ENCODE peak calls at places on chromosomes 3 and 15, in five cellular contexts. One of them, this sample, is unnamed.

GRCh38 chr3:110318108-110318507 is 753.5 kb upstream of the NECTIN3 start:
- DNase-seq in NCI-H510A treated with DMSO at 0.1 percent for 48 hours: no peak
- DNase-seq in GM20000: no peak
- DNase-seq in A172: peak; percentile 52
- DNase-seq in M059J: peak; percentile 76
- DNase-seq in this sample: no peak

GRCh38 chr3:50617096-50617791 is at the start of gene MAPKAPK3:
- DNase-seq in NCI-H510A treated with DMSO at 0.1 percent for 48 hours: no peak
- DNase-seq in GM20000: no peak
- DNase-seq in A172: no peak
- DNase-seq in M059J: peak; percentile 28
- DNase-seq in this sample: no peak

GRCh38 chr15:52247032-52247431 is 48.6 kb downstream of the MYO5C start:
- DNase-seq in NCI-H510A treated with DMSO at 0.1 percent for 48 hours: no peak
- DNase-seq in GM20000: no peak
- DNase-seq in A172: no peak
- DNase-seq in M059J: peak; percentile 85
- DNase-seq in this sample: no peak

GRCh38 chr3:4531478-4532025 is 38.4 kb downstream of the ITPR1 start:
- DNase-seq in NCI-H510A treated with DMSO at 0.1 percent for 48 hours: no peak
- DNase-seq in GM20000: no peak
- DNase-seq in A172: peak; percentile 33
- DNase-seq in M059J: peak; percentile 58
- DNase-seq in this sample: no peak

GRCh38 chr3:196135693-196136639 is 54.1 kb upstream of the TFRC start:
- DNase-seq in NCI-H510A treated with DMSO at 0.1 percent for 48 hours: no peak
- DNase-seq in GM20000: no peak
- DNase-seq in A172: peak; percentile 37
- DNase-seq in M059J: peak; percentile 81
- DNase-seq in this sample: no peak

GRCh38 chr3:58383904-58384303 is 49.7 kb downstream of the PDHB start:
- DNase-seq in NCI-H510A treated with DMSO at 0.1 percent for 48 hours: no peak
- DNase-seq in GM20000: no peak
- DNase-seq in A172: peak; percentile 98
- DNase-seq in M059J: peak; percentile 99
- DNase-seq in this sample: no peak

GRCh38 chr3:151962891-151963290 is 89.4 kb downstream of the SUCNR1 start:
- DNase-seq in NCI-H510A treated with DMSO at 0.1 percent for 48 hours: no peak
- DNase-seq in GM20000: no peak
- DNase-seq in A172: no peak
- DNase-seq in M059J: no peak
- DNase-seq in this sample: no peak

GRCh38 chr3:39147711-39148115 is 5.7 kb downstream of the CSRNP1 start:
- DNase-seq in NCI-H510A treated with DMSO at 0.1 percent for 48 hours: peak; percentile 3
- DNase-seq in GM20000: no peak
- DNase-seq in A172: peak; percentile 64
- DNase-seq in M059J: peak; percentile 65
- DNase-seq in this sample: no peak

GRCh38 chr3:52184690-52185089 is 13.3 kb upstream of the ALAS1 start:
- DNase-seq in NCI-H510A treated with DMSO at 0.1 percent for 48 hours: no peak
- DNase-seq in GM20000: no peak
- DNase-seq in A172: no peak
- DNase-seq in M059J: no peak
- DNase-seq in this sample: no peak

GRCh38 chr3:45547764-45548683 is 46.5 kb upstream of the LIMD1 start:
- DNase-seq in NCI-H510A treated with DMSO at 0.1 percent for 48 hours: no peak
- DNase-seq in GM20000: no peak
- DNase-seq in A172: no peak
- DNase-seq in M059J: peak; percentile 84
- DNase-seq in this sample: no peak

GRCh38 chr15:79380755-79381499 is 51.2 kb upstream of the MINAR1 start:
- DNase-seq in NCI-H510A treated with DMSO at 0.1 percent for 48 hours: peak; percentile 49
- DNase-seq in GM20000: peak; percentile 75
- DNase-seq in A172: peak; percentile 64
- DNase-seq in M059J: peak; percentile 56
- DNase-seq in this sample: peak; percentile 15

This sample was measured in GM12878.